ENCODE peak calls at places on chromosomes 11 and 22, in seven cellular contexts. One of them, this sample, is unnamed.

GRCh38 chr11:63829823-63830489 is 9.0 kb upstream of the MARK2 start:
- DNase-seq in endothelial cell: peak
- DNase-seq in substantia nigra: no peak
- DNase-seq in pancreas: no peak
- DNase-seq in activated naive CD8-positive, alpha-beta T cell treated with anti-CD3 and anti-CD28 coated beads, Interleukin-2, amount 50 U/mL, for 24 hours: peak
- DNase-seq in H7: peak
- DNase-seq in kidney tubule cell: peak
- DNase-seq in this sample: no peak

GRCh38 chr11:65870706-65871681 is 1.6 kb downstream of the EFEMP2 start:
- DNase-seq in activated naive CD8-positive, alpha-beta T cell treated with anti-CD3 and anti-CD28 coated beads, Interleukin-2, amount 50 U/mL, for 24 hours: no peak
- DNase-seq in pancreas: peak
- DNase-seq in H7: peak
- DNase-seq in substantia nigra: no peak
- DNase-seq in endothelial cell: no peak
- DNase-seq in kidney tubule cell: no peak
- DNase-seq in this sample: no peak

GRCh38 chr11:123301696-123302400 is 106.8 kb upstream of the CLMP start:
- DNase-seq in substantia nigra: peak
- DNase-seq in pancreas: peak
- DNase-seq in H7: peak
- DNase-seq in kidney tubule cell: peak
- DNase-seq in endothelial cell: peak
- DNase-seq in activated naive CD8-positive, alpha-beta T cell treated with anti-CD3 and anti-CD28 coated beads, Interleukin-2, amount 50 U/mL, for 24 hours: peak
- DNase-seq in this sample: peak

GRCh38 chr11:621838-622237 is 2.9 kb downstream of the CDHR5 start:
- DNase-seq in activated naive CD8-positive, alpha-beta T cell treated with anti-CD3 and anti-CD28 coated beads, Interleukin-2, amount 50 U/mL, for 24 hours: no peak
- DNase-seq in endothelial cell: no peak
- DNase-seq in H7: no peak
- DNase-seq in substantia nigra: no peak
- DNase-seq in pancreas: no peak
- DNase-seq in kidney tubule cell: no peak
- DNase-seq in this sample: no peak

GRCh38 chr22:24233816-24234215 is 11.1 kb downstream of the GGT5 start:
- DNase-seq in H7: no peak
- DNase-seq in endothelial cell: no peak
- DNase-seq in substantia nigra: no peak
- DNase-seq in activated naive CD8-positive, alpha-beta T cell treated with anti-CD3 and anti-CD28 coated beads, Interleukin-2, amount 50 U/mL, for 24 hours: no peak
- DNase-seq in kidney tubule cell: no peak
- DNase-seq in pancreas: no peak
- DNase-seq in this sample: no peak

GRCh38 chr11:78833237-78833636 is 258.6 kb upstream of the NARS2 start:
- DNase-seq in substantia nigra: no peak
- DNase-seq in pancreas: no peak
- DNase-seq in H7: no peak
- DNase-seq in kidney tubule cell: no peak
- DNase-seq in activated naive CD8-positive, alpha-beta T cell treated with anti-CD3 and anti-CD28 coated beads, Interleukin-2, amount 50 U/mL, for 24 hours: no peak
- DNase-seq in endothelial cell: no peak
- DNase-seq in this sample: no peak

GRCh38 chr11:115164774-115165173 is 339.4 kb downstream of the CADM1 start:
- DNase-seq in kidney tubule cell: no peak
- DNase-seq in activated naive CD8-positive, alpha-beta T cell treated with anti-CD3 and anti-CD28 coated beads, Interleukin-2, amount 50 U/mL, for 24 hours: no peak
- DNase-seq in endothelial cell: no peak
- DNase-seq in substantia nigra: no peak
- DNase-seq in H7: peak
- DNase-seq in pancreas: no peak
- DNase-seq in this sample: no peak

GRCh38 chr11:13126430-13126829 is 117.3 kb downstream of the RASSF10 start:
- DNase-seq in pancreas: no peak
- DNase-seq in substantia nigra: no peak
- DNase-seq in activated naive CD8-positive, alpha-beta T cell treated with anti-CD3 and anti-CD28 coated beads, Interleukin-2, amount 50 U/mL, for 24 hours: no peak
- DNase-seq in H7: no peak
- DNase-seq in endothelial cell: no peak
- DNase-seq in kidney tubule cell: peak
- DNase-seq in this sample: no peak

GRCh38 chr11:62012451-62013265 is 45.2 kb upstream of the FTH1 start:
- DNase-seq in endothelial cell: no peak
- DNase-seq in H7: no peak
- DNase-seq in kidney tubule cell: peak
- DNase-seq in substantia nigra: no peak
- DNase-seq in activated naive CD8-positive, alpha-beta T cell treated with anti-CD3 and anti-CD28 coated beads, Interleukin-2, amount 50 U/mL, for 24 hours: no peak
- DNase-seq in pancreas: no peak
- DNase-seq in this sample: no peak

GRCh38 chr22:38956551-38956950 is 858 bp upstream of the APOBEC3A start:
- DNase-seq in pancreas: no peak
- DNase-seq in endothelial cell: no peak
- DNase-seq in activated naive CD8-positive, alpha-beta T cell treated with anti-CD3 and anti-CD28 coated beads, Interleukin-2, amount 50 U/mL, for 24 hours: no peak
- DNase-seq in substantia nigra: no peak
- DNase-seq in H7: no peak
- DNase-seq in kidney tubule cell: no peak
- DNase-seq in this sample: no peak

GRCh38 chr11:40328890-40329617 is 1130.4 kb downstream of the LRRC4C start:
- DNase-seq in substantia nigra: no peak
- DNase-seq in H7: no peak
- DNase-seq in activated naive CD8-positive, alpha-beta T cell treated with anti-CD3 and anti-CD28 coated beads, Interleukin-2, amount 50 U/mL, for 24 hours: no peak
- DNase-seq in kidney tubule cell: peak
- DNase-seq in pancreas: peak
- DNase-seq in endothelial cell: peak
- DNase-seq in this sample: no peak

GRCh38 chr11:100776212-100776896 is 89.3 kb downstream of the ARHGAP42 start:
- DNase-seq in H7: no peak
- DNase-seq in substantia nigra: no peak
- DNase-seq in endothelial cell: no peak
- DNase-seq in kidney tubule cell: peak
- DNase-seq in activated naive CD8-positive, alpha-beta T cell treated with anti-CD3 and anti-CD28 coated beads, Interleukin-2, amount 50 U/mL, for 24 hours: no peak
- DNase-seq in pancreas: no peak
- DNase-seq in this sample: no peak

GRCh38 chr22:27175444-27175843 is 518.1 kb downstream of the MIAT start:
- DNase-seq in H7: no peak
- DNase-seq in endothelial cell: no peak
- DNase-seq in kidney tubule cell: no peak
- DNase-seq in substantia nigra: no peak
- DNase-seq in pancreas: no peak
- DNase-seq in activated naive CD8-positive, alpha-beta T cell treated with anti-CD3 and anti-CD28 coated beads, Interleukin-2, amount 50 U/mL, for 24 hours: no peak
- DNase-seq in this sample: no peak

GRCh38 chr11:116211166-116211565 is 561.6 kb downstream of the BUD13 start:
- DNase-seq in endothelial cell: no peak
- DNase-seq in substantia nigra: no peak
- DNase-seq in activated naive CD8-positive, alpha-beta T cell treated with anti-CD3 and anti-CD28 coated beads, Interleukin-2, amount 50 U/mL, for 24 hours: no peak
- DNase-seq in kidney tubule cell: no peak
- DNase-seq in pancreas: no peak
- DNase-seq in H7: no peak
- DNase-seq in this sample: no peak